ENCODE peak calls at places on chromosomes 2 and 18, in five cellular contexts. T, M, X, E and B are unnamed samples. For H3K4me1, the result is how much of the 10 kb centered on the place peaks cover.

GRCh38 chr2:170206246-170206645 is 28.3 kb downstream of the MYO3B start:
- DNase-seq in T (no peak), M (no peak), X (no peak), E (no peak), B (no peak)

GRCh38 chr2:240257940-240258580 is 117.6 kb upstream of the OTOS start:
- DNase-seq in T (no peak), M (no peak), X (no peak), E (no peak), B (no peak)

GRCh38 chr2:53075760-53076159 is 691.8 kb upstream of the CHAC2 start:
- DNase-seq in T (no peak), M (no peak), X (no peak), E (no peak), B (no peak)

GRCh38 chr2:237264480-237265219 is 149.3 kb downstream of the COL6A3 start:
- DNase-seq in T (peak), M (peak), X (no peak), E (no peak), B (no peak)

GRCh38 chr2:75074228-75074627 is 115.8 kb downstream of the POLE4 start:
- DNase-seq in T (no peak), M (no peak), X (peak), E (no peak), B (no peak)

GRCh38 chr2:1811258-1811970 is 67.1 kb upstream of the PXDN start:
- DNase-seq in T (no peak), M (no peak), X (no peak), E (no peak), B (no peak)

GRCh38 chr2:128282976-128283810 is 35.5 kb downstream of the HS6ST1 start:
- DNase-seq in T (no peak), M (peak), X (no peak), E (no peak), B (peak)

GRCh38 chr2:240997141-240997855 is 1.1 kb upstream of the SNED1 start:
- DNase-seq in T (no peak), M (peak), X (no peak), E (no peak), B (no peak)

GRCh38 chr2:132521321-132521720 is 104.7 kb downstream of the GPR39 start:
- DNase-seq in T (peak), M (no peak), X (peak), E (no peak), B (no peak)

GRCh38 chr2:54557601-54558187 is 101.6 kb downstream of the SPTBN1 start:
- DNase-seq in T (peak), M (peak), X (peak), E (peak), B (peak)

GRCh38 chr2:120443946-120444345 is 98.0 kb downstream of the INHBB start:
- DNase-seq in T (no peak), M (no peak), X (no peak), E (no peak), B (peak)

GRCh38 chr2:26640331-26640745 is 828 bp downstream of the CIB4 start:
- DNase-seq in T (peak), M (no peak), X (peak), E (no peak), B (peak)

GRCh38 chr18:48321121-48321520 is 88.1 kb downstream of the ZBTB7C start:
- DNase-seq in T (no peak), M (no peak), X (no peak), E (no peak), B (no peak)

GRCh38 chr2:233838251-233838650 is 16.1 kb downstream of the HJURP start:
- DNase-seq in T (no peak), M (no peak), X (no peak), E (no peak), B (no peak)

GRCh38 chr2:220310326-220310936 is 683.0 kb downstream of the SLC4A3 start:
- DNase-seq in T (peak), M (no peak), X (no peak), E (no peak), B (no peak)

DNA sequence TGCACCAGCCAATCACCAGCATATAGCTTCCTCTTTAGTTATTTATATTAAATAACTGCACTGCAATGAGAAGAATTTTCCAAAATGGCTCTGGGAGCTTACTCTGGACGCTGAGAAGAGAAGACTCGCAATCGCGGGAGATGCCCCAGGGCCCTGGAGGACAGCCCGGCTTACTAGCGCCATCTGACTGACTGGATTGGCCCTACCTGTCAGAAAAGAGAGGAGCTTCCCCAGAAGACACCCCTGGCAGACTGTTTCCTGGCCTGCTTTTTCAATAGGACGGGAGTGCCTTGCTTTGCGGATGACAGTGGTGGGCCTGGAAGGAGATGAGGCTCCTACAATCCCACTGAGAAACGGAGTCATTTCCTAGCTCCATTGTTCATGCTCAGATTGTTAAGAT is 91.9 kb downstream of the GALR1 start:
- DNase-seq in T (no peak), M (no peak), X (peak), E (no peak), B (no peak)
- H3K4me1 ChIP-seq in T (under half), M (under half), X (under half), E (under half), B (under half)

GRCh38 chr2:174574657-174575056 is 22.9 kb downstream of the WIPF1 start:
- DNase-seq in T (no peak), M (no peak), X (no peak), E (no peak), B (peak)

GRCh38 chr2:174573621-174574081 is 24.0 kb downstream of the WIPF1 start:
- DNase-seq in T (no peak), M (no peak), X (no peak), E (no peak), B (peak)

GRCh38 chr2:174571669-174572323 is 25.8 kb downstream of the WIPF1 start:
- DNase-seq in T (no peak), M (no peak), X (no peak), E (no peak), B (no peak)

GRCh38 chr2:174570325-174570958 is 27.2 kb downstream of the WIPF1 start:
- DNase-seq in T (no peak), M (no peak), X (no peak), E (no peak), B (no peak)

DNA sequence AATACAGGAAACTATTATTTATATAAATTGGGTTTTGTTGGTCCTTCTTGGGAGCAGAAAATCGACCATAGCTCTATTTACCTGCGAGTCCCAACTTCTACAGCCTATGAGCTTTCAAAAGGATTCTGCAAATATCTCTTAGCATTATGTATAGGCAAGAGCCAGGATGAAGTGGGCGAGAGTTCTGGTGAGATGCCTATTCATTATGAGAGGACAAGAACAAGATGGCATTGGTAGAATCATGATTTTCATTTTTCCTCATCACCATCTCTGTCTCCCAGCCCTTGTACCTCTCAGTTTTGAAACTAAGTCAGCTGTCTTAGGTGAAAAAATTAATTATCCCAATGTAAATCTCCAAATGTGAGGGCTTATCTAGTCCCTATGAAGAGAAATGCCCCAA is 25.0 kb downstream of the WIPF1 start:
- DNase-seq in T (no peak), M (no peak), X (no peak), E (no peak), B (no peak)
- TF ChIP-seq CTCF in T (no peak), M (no peak), X (no peak), E (no peak), B (no peak)

GRCh38 chr2:224930990-224931389 is 111.3 kb downstream of the DOCK10 start:
- DNase-seq in T (no peak), M (no peak), X (peak), E (no peak), B (no peak)
- H3K27ac ChIP-seq in T (no peak), M (no peak), X (no peak), E (no peak), B (no peak)

GRCh38 chr2:10423400-10423774 is 24.7 kb downstream of the ODC1 start:
- DNase-seq in T (no peak), M (no peak), X (no peak), E (no peak), B (no peak)
- H3K4me1 ChIP-seq in T (under half), M (under half), X (under half), E (under half), B (under half)

DNA sequence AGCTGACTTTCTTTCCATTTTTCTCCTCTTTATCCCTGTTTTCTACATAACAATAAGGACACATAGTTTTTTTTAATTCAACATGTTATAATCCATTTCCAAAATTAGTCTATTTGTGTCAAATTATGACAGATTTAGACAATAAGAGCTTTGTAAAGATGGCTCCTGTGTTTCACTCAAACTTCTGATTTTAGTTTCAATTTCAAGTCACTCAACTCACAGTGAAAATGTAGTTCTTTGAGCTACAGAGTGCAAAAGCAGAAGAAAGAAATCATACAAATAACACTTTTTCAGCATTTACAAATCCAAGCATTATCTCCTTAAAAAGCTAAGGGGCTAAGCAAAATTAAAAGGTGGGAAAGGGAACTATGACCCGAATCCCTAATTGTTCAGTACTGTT is 340.7 kb upstream of the TRIB2 start:
- DNase-seq in T (no peak), M (no peak), X (no peak), E (no peak), B (no peak)
- TF ChIP-seq CTCF in T (no peak), M (no peak), X (no peak), E (no peak), B (no peak)